ENCODE peak calls at places on chromosomes 11 and 22, in five cellular contexts. S is right lobe of liver, L is prostate gland, J is lower leg skin, G is breast epithelium. O is an unnamed sample.

GRCh38 chr11:116931206-116931953 is 94.0 kb upstream of the APOA1 start:
- DNase-seq in J (no peak), L (no peak), S (no peak), G (peak; percentile 51), O (no peak)

GRCh38 chr22:33829549-33830280 is 90.6 kb downstream of the LARGE1 start:
- DNase-seq in G (no peak), S (no peak), L (no peak), J (no peak), O (no peak)

GRCh38 chr11:73797457-73797856 is 9.8 kb downstream of the MRPL48 start:
- DNase-seq in L (no peak), J (no peak), S (no peak), G (no peak), O (no peak)

GRCh38 chr11:1119282-1120146 is 38.2 kb upstream of the MUC5AC start:
- DNase-seq in J (no peak), S (no peak), L (no peak), G (no peak), O (peak; percentile 3)

GRCh38 chr11:71200172-71200716 is 52.1 kb downstream of the SHANK2 start:
- DNase-seq in L (no peak), J (no peak), G (no peak), S (no peak), O (no peak)

GRCh38 chr11:9280655-9281301 is 15.6 kb upstream of the DENND5A start:
- DNase-seq in S (no peak), J (no peak), G (no peak), L (peak; percentile 69), O (peak; percentile 45)

GRCh38 chr11:63583288-63583687 is 20.1 kb upstream of the PLAAT2 start:
- DNase-seq in J (no peak), S (no peak), L (no peak), G (peak; percentile 10), O (no peak)

GRCh38 chr11:71266114-71266833 is 13.9 kb upstream of the SHANK2 start:
- DNase-seq in J (no peak), S (no peak), G (peak; percentile 72), L (peak; percentile 78), O (peak; percentile 75)

GRCh38 chr22:42685941-42686666 is 34.6 kb downstream of the A4GALT start:
- DNase-seq in L (no peak), G (no peak), J (no peak), S (no peak), O (peak; percentile 48)

GRCh38 chr22:47292546-47293320 is 530.3 kb downstream of the TBC1D22A start:
- DNase-seq in L (peak; percentile 60), G (no peak), S (no peak), J (no peak), O (no peak)

GRCh38 chr22:46547179-46547882 is 9.9 kb upstream of the CELSR1 start:
- DNase-seq in S (no peak), L (peak; percentile 68), J (peak; percentile 66), G (peak; percentile 59), O (no peak)

GRCh38 chr11:19889531-19889930 is 176.9 kb downstream of the NAV2 start:
- DNase-seq in J (no peak), G (no peak), S (no peak), L (no peak), O (no peak)

GRCh38 chr11:101566626-101567025 is 17.2 kb downstream of the TRPC6 start:
- DNase-seq in S (no peak), G (no peak), J (no peak), L (no peak), O (no peak)

GRCh38 chr22:49969751-49970527 is 9.4 kb downstream of the PIM3 start:
- DNase-seq in J (no peak), G (no peak), L (no peak), S (peak; percentile 30), O (no peak)

GRCh38 chr22:37109242-37109917 is at the start of gene TMPRSS6:
- DNase-seq in J (no peak), L (no peak), S (peak; percentile 83), G (no peak), O (no peak)

GRCh38 chr11:31106963-31107576 is 262.5 kb downstream of the DCDC1 start:
- DNase-seq in L (peak; percentile 32), G (peak; percentile 24), J (peak; percentile 38), S (peak; percentile 52), O (peak; percentile 38)

GRCh38 chr11:13726456-13726855 is 58.0 kb downstream of the FAR1 start:
- DNase-seq in L (no peak), S (no peak), J (no peak), G (no peak), O (no peak)

GRCh38 chr11:132448334-132448995 is 1078.0 kb downstream of the NTM start:
- DNase-seq in L (no peak), S (no peak), J (no peak), G (no peak), O (no peak)

GRCh38 chr11:98455500-98456186 is 565.1 kb upstream of the CNTN5 start:
- DNase-seq in S (no peak), G (no peak), J (no peak), L (no peak), O (no peak)

GRCh38 chr11:18137186-18137800 is 4.9 kb downstream of the MRGPRX3 start:
- DNase-seq in J (no peak), S (no peak), L (no peak), G (no peak), O (no peak)

GRCh38 chr11:15141381-15141780 is 26.7 kb downstream of the INSC start:
- DNase-seq in L (no peak), G (no peak), S (no peak), J (no peak), O (no peak)

GRCh38 chr22:41876675-41877074 is 38.2 kb downstream of the SHISA8 start:
- DNase-seq in S (no peak), G (no peak), J (no peak), L (no peak), O (no peak)

GRCh38 chr11:34680206-34680605 is 59.3 kb downstream of the EHF start:
- DNase-seq in G (no peak), L (no peak), S (no peak), J (no peak), O (no peak)

GRCh38 chr11:88292156-88292844 is 45.2 kb downstream of the CTSC start:
- DNase-seq in J (no peak), L (no peak), G (peak; percentile 21), S (peak; percentile 49), O (peak; percentile 58)

GRCh38 chr22:29031236-29031982 is 30.2 kb downstream of the C22orf31 start:
- DNase-seq in J (peak; percentile 59), S (peak; percentile 60), L (peak; percentile 39), G (peak; percentile 55), O (peak; percentile 40)

GRCh38 chr11:78742430-78742829 is 167.8 kb upstream of the NARS2 start:
- DNase-seq in L (peak; percentile 85), J (peak; percentile 71), G (peak; percentile 72), S (peak; percentile 77), O (peak; percentile 87)

GRCh38 chr11:73404048-73404447 is 27.8 kb downstream of the RELT start:
- DNase-seq in G (peak; percentile 48), J (no peak), L (no peak), S (no peak), O (peak; percentile 49)

GRCh38 chr11:122784325-122785155 is 53.8 kb upstream of the CRTAM start:
- DNase-seq in L (no peak), G (peak; percentile 49), S (no peak), J (peak; percentile 63), O (no peak)

GRCh38 chr22:50102946-50103345 is 13.1 kb downstream of the MOV10L1 start:
- DNase-seq in J (no peak), G (peak; percentile 44), S (peak; percentile 55), L (no peak), O (no peak)

GRCh38 chr11:12124306-12124705 is 13.9 kb downstream of the MICAL2 start:
- DNase-seq in G (no peak), S (no peak), L (no peak), J (no peak), O (no peak)

GRCh38 chr11:12128191-12128841 is 17.9 kb downstream of the MICAL2 start:
- DNase-seq in S (no peak), J (no peak), L (no peak), G (no peak), O (no peak)

GRCh38 chr11:12125609-12126149 is 15.3 kb downstream of the MICAL2 start:
- DNase-seq in L (no peak), J (no peak), S (no peak), G (no peak), O (no peak)

GRCh38 chr11:12127206-12127898 is 17.0 kb downstream of the MICAL2 start:
- DNase-seq in J (no peak), L (no peak), S (no peak), G (no peak), O (no peak)

GRCh38 chr11:12126352-12127019 is 16.1 kb downstream of the MICAL2 start:
- DNase-seq in G (no peak), J (no peak), S (no peak), L (no peak), O (no peak)
- TF ChIP-seq POLR2A in G (no peak), J (no peak), S (no peak), L (no peak), O (no peak)

GRCh38 chr11:4388221-4388620 is 5.3 kb downstream of the TRIM21 start:
- DNase-seq in G (no peak), S (no peak), J (no peak), L (no peak), O (no peak)

GRCh38 chr11:4393209-4394196 is at the start of gene TRIM21:
- DNase-seq in J (peak; percentile 85), S (peak; percentile 84), L (peak; percentile 82), G (peak; percentile 79), O (peak; percentile 89)
- TF ChIP-seq CTCF in J (no peak), S (no peak), L (no peak), G (no peak), O (no peak)

DNA sequence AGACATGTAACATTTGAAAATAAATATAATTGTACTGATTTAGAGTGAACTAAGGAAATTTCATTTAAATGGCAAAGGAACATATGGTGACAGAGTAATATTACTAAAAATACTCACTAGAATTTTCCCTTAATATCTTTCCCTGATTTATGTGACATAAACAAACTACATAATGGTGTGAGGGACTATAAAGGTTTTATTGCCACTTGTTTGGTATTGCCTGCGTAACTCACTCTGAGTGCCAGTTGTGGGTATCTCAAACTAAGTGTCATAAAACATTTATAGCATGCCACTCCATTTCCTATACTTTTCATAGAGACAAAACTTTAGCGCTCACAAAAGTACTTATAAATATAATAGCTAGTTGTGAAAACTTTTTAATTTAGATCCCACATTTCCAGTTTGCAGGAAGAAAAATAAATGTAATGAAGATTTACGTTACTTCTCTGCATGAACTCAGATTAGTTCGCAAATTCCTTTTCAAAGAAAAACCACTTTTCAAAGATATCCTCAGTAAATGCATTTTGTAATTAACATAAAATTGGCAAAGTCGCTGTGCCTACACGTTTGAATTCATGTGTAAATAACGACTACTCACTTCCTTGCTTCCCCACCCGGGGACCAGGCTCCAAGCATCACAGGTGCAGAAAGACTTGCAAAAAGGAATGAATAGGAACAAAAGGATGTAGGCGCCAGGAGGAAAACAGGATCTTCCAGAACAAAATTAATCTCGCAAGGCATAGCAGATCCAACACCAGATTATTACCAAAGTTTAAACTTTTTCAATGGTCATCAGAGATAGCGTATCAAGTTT is 1.6 kb upstream of the QSER1 start:
- DNase-seq in G (no peak), J (no peak), L (no peak), S (no peak), O (peak; percentile 19)
- TF ChIP-seq POLR2A in G (no peak), J (no peak), L (no peak), S (no peak), O (no peak)

GRCh38 chr22:20777420-20778177 is 3.7 kb downstream of the SERPIND1 start:
- DNase-seq in L (peak; percentile 68), G (no peak), J (peak; percentile 37), S (no peak), O (peak; percentile 16)
- TF ChIP-seq CTCF in L (peak; percentile 20), G (no peak), J (no peak), S (peak; percentile 39), O (no peak)